ENCODE peak calls at places on chromosomes 1 and 21, in six cellular contexts. R is lower lobe of right lung; L is heart left ventricle; P is IMR-90; N is stimulated activated CD4-positive, alpha-beta T cell treated with anti-CD3 and anti-CD28 coated beads, Interleukin-12 subunit alpha, Interleukin-12 subunit beta, amount 100 ng/mL, for 4 hours; M is iris pigment epithelial cell. C is an unnamed sample.

GRCh38 chr1:165888552-165888920 is 61.1 kb downstream of the UCK2 start:
- DNase-seq in R (no peak), M (no peak), N (no peak), P (no peak), L (no peak), C (no peak)

GRCh38 chr21:46394819-46395152 is 63.9 kb upstream of the DIP2A start:
- DNase-seq in M (no peak), R (no peak), P (no peak), N (no peak), L (no peak), C (no peak)

GRCh38 chr1:55378582-55378981 is 163.4 kb upstream of the USP24 start:
- DNase-seq in M (peak), N (no peak), L (peak), P (peak), R (no peak), C (no peak)

GRCh38 chr1:193705473-193706074 is 519.2 kb upstream of the B3GALT2 start:
- DNase-seq in R (no peak), M (peak), L (no peak), P (no peak), N (no peak), C (peak)

GRCh38 chr1:8705104-8705503 is 112.3 kb downstream of the RERE start:
- DNase-seq in P (no peak), M (no peak), N (no peak), R (no peak), L (no peak), C (no peak)

GRCh38 chr1:174966000-174966572 is 33.7 kb upstream of the CACYBP start:
- DNase-seq in N (no peak), R (no peak), M (peak), L (no peak), P (no peak), C (no peak)

GRCh38 chr1:51684776-51685175 is 67.9 kb downstream of the OSBPL9 start:
- DNase-seq in M (no peak), N (no peak), R (no peak), L (no peak), P (no peak), C (no peak)

GRCh38 chr1:206591236-206591635 is 21.0 kb downstream of the EIF2D start:
- DNase-seq in N (no peak), L (no peak), R (no peak), M (no peak), P (no peak), C (no peak)

GRCh38 chr1:199859525-199859924 is 168.0 kb upstream of the NR5A2 start:
- DNase-seq in R (no peak), L (no peak), N (no peak), M (peak), P (peak), C (peak)

GRCh38 chr1:116454940-116455339 is 81.9 kb downstream of the ATP1A1 start:
- DNase-seq in P (no peak), M (no peak), N (no peak), L (no peak), R (no peak), C (no peak)

GRCh38 chr21:46052703-46053651 is 44.9 kb upstream of the COL6A2 start:
- DNase-seq in M (peak), P (peak), R (peak), N (peak), L (no peak), C (peak)

GRCh38 chr1:17059391-17060128 is 5.7 kb upstream of the SDHB start:
- DNase-seq in L (peak), R (peak), M (peak), P (peak), N (no peak), C (peak)

GRCh38 chr21:14545906-14546480 is at the start of gene SAMSN1:
- DNase-seq in R (peak), P (no peak), M (no peak), N (peak), L (peak), C (no peak)

GRCh38 chr1:92030701-92031107 is 919 bp downstream of the EPHX4 start:
- DNase-seq in P (peak), L (no peak), R (no peak), M (peak), N (no peak), C (peak)

GRCh38 chr1:121522061-121522759 is 337.4 kb downstream of the SRGAP2C start:
- DNase-seq in R (no peak), N (no peak), P (no peak), L (no peak), M (no peak), C (no peak)

GRCh38 chr1:97999320-97999719 is 78.5 kb upstream of the DPYD start:
- DNase-seq in M (peak), P (peak), R (no peak), L (no peak), N (no peak), C (peak)

GRCh38 chr1:27979151-27979858 is 19.5 kb downstream of the XKR8 start:
- DNase-seq in P (peak), R (no peak), M (peak), L (no peak), N (no peak), C (peak)

GRCh38 chr1:244768804-244769203 is 66.7 kb upstream of the COX20 start:
- DNase-seq in P (no peak), M (no peak), N (no peak), L (no peak), R (no peak), C (no peak)

GRCh38 chr21:14453339-14453738 is 70.4 kb upstream of the HSPA13 start:
- DNase-seq in L (no peak), R (no peak), N (no peak), M (no peak), P (no peak), C (no peak)

C was measured in EL.